ENCODE peak calls at places on chromosomes 11 and 22, in four cellular contexts. O is foreskin keratinocyte, B is chondrocyte, N is choroid plexus epithelial cell. F is an unnamed sample.

GRCh38 chr11:2259897-2260451 is 10.4 kb downstream of the ASCL2 start:
- DNase-seq in O (no peak), B (no peak), N (no peak), F (no peak)

GRCh38 chr11:97269527-97269926 is 879.7 kb downstream of the JRKL start:
- DNase-seq in O (peak), B (no peak), N (peak), F (no peak)

GRCh38 chr22:37213941-37214340 is 1.7 kb upstream of the SSTR3 start:
- DNase-seq in O (no peak), B (no peak), N (no peak), F (peak)

GRCh38 chr11:105937331-105937730 is 84.7 kb downstream of the MSANTD4 start:
- DNase-seq in O (peak), B (no peak), N (peak), F (no peak)

GRCh38 chr11:27938011-27938410 is 169.9 kb downstream of the KIF18A start:
- DNase-seq in O (no peak), B (no peak), N (peak), F (no peak)

GRCh38 chr11:87392665-87393064 is 354.9 kb downstream of the TMEM135 start:
- DNase-seq in O (no peak), B (no peak), N (no peak), F (no peak)

GRCh38 chr11:85170184-85170583 is 457.0 kb downstream of the DLG2 start:
- DNase-seq in O (peak), B (no peak), N (peak), F (no peak)

GRCh38 chr11:39817248-39817647 is 1642.2 kb downstream of the LRRC4C start:
- DNase-seq in O (no peak), B (no peak), N (no peak), F (no peak)

GRCh38 chr11:19650929-19651487 is 61.6 kb upstream of the NAV2 start:
- DNase-seq in O (no peak), B (no peak), N (no peak), F (no peak)

GRCh38 chr11:119999220-119999619 is 138.7 kb downstream of the TRIM29 start:
- DNase-seq in O (peak), B (no peak), N (no peak), F (no peak)

GRCh38 chr11:128424271-128424709 is 163.1 kb downstream of the ETS1 start:
- DNase-seq in O (no peak), B (no peak), N (peak), F (no peak)

GRCh38 chr11:29025001-29025400 is 916.8 kb downstream of the METTL15 start:
- DNase-seq in O (peak), B (no peak), N (peak), F (no peak)

GRCh38 chr11:49995559-49995958 is 13.2 kb upstream of the OR4C12 start:
- DNase-seq in O (peak), B (no peak), N (peak), F (no peak)

GRCh38 chr11:94749367-94749766 is 18.8 kb upstream of the AMOTL1 start:
- DNase-seq in O (peak), B (no peak), N (no peak), F (no peak)

GRCh38 chr11:73334244-73335203 is 26.4 kb downstream of the ARHGEF17 start:
- DNase-seq in O (no peak), B (no peak), N (peak), F (no peak)

GRCh38 chr11:107397357-107397756 is 60.3 kb downstream of the CWF19L2 start:
- DNase-seq in O (peak), B (no peak), N (no peak), F (no peak)

GRCh38 chr11:42552786-42553185 is 759.0 kb upstream of the API5 start:
- DNase-seq in O (peak), B (no peak), N (no peak), F (no peak)

GRCh38 chr22:26086359-26086758 is 82.9 kb upstream of the SEZ6L start:
- DNase-seq in O (no peak), B (no peak), N (no peak), F (no peak)

GRCh38 chr11:57249384-57250319 is 12.6 kb upstream of the APLNR start:
- DNase-seq in O (peak), B (no peak), N (peak), F (no peak)

GRCh38 chr11:19800714-19801519 is 88.3 kb downstream of the NAV2 start:
- DNase-seq in O (no peak), B (no peak), N (peak), F (no peak)

GRCh38 chr22:43159484-43160178 is 8.3 kb downstream of the TSPO start:
- DNase-seq in O (no peak), B (no peak), N (peak), F (no peak)

GRCh38 chr22:39173787-39174497 is 21.5 kb upstream of the CBX7 start:
- DNase-seq in O (no peak), B (peak), N (peak), F (no peak)

GRCh38 chr11:131278472-131278871 is 91.9 kb upstream of the NTM start:
- DNase-seq in O (no peak), B (no peak), N (no peak), F (no peak)

GRCh38 chr11:118621071-118621815 is 13.8 kb downstream of the PHLDB1 start:
- DNase-seq in O (peak), B (peak), N (peak), F (no peak)

GRCh38 chr11:65086809-65087208 is 2.8 kb downstream of the ZFPL1 start:
- DNase-seq in O (no peak), B (no peak), N (no peak), F (no peak)

GRCh38 chr11:34028407-34028804 is 23.1 kb upstream of the CAPRIN1 start:
- DNase-seq in O (peak), B (no peak), N (no peak), F (no peak)

GRCh38 chr11:43583548-43583947 is 97.0 kb upstream of the HSD17B12 start:
- DNase-seq in O (no peak), B (no peak), N (no peak), F (no peak)

GRCh38 chr22:38718414-38718813 is 12.7 kb downstream of the GTPBP1 start:
- DNase-seq in O (peak), B (no peak), N (peak), F (no peak)

GRCh38 chr11:35216962-35217667 is 78.1 kb downstream of the CD44 start:
- DNase-seq in O (peak), B (no peak), N (peak), F (no peak)

GRCh38 chr11:66992041-66992440 is 16.9 kb downstream of the C11orf86 start:
- DNase-seq in O (no peak), B (no peak), N (no peak), F (no peak)

GRCh38 chr11:124970925-124971324 is 16.9 kb downstream of the CCDC15 start:
- DNase-seq in O (peak), B (no peak), N (peak), F (no peak)

GRCh38 chr11:113675565-113675964 is 30.5 kb downstream of the TMPRSS5 start:
- DNase-seq in O (no peak), B (no peak), N (no peak), F (no peak)

GRCh38 chr11:13966486-13966885 is 4.0 kb downstream of the SPON1 start:
- DNase-seq in O (no peak), B (no peak), N (no peak), F (no peak)

GRCh38 chr11:13972033-13972910 is 9.7 kb downstream of the SPON1 start:
- DNase-seq in O (no peak), B (no peak), N (peak), F (no peak)

GRCh38 chr11:13965337-13965736 is 2.8 kb downstream of the SPON1 start:
- DNase-seq in O (no peak), B (no peak), N (no peak), F (no peak)

GRCh38 chr11:13972958-13973357 is 10.4 kb downstream of the SPON1 start:
- DNase-seq in O (no peak), B (no peak), N (no peak), F (no peak)

DNA sequence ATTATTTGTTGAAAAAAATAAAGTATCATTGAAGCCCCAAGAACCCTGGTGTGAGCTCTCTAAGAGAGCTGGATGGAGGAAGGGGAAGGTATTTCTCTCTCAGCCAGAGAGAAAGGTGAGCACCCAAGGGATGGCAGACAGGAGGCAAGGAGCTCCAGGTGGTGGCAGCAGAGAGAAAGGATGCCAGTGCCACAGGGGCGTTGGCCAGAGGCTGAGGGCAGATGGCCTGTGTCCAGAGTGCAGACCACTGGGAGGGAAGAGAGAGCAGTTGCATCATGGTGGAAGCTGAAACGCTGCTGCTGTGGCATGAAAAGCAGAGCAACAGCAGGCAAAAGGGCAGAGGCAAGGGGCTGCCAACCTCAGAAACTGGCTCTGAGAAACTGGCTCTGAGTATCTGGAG is 8.5 kb downstream of the SPON1 start:
- DNase-seq in O (no peak), B (no peak), N (no peak), F (no peak)
- TF ChIP-seq CTCF in O (peak), B (peak), N (no peak), F (no peak)

DNA sequence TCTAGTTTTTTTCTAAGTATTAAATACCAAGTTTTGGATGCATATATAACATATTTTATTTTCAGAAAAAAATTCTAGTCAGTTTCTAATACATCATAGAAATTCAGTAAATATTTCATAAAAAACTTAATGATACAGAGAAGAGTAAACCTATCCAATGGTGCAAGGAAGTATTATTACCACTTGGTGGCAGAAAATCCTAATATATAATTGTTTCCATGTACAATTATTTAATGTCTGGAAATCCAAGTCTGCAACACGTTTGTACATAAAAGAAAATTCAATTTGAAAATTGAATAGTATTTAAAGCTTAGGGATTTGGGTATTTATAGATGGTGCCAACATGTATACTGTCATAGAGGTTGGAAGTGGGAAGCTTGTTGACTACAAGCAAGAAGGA is 127.0 kb downstream of the TRPC6 start:
- DNase-seq in O (no peak), B (no peak), N (peak), F (no peak)
- TF ChIP-seq CTCF in O (peak), B (peak), N (no peak), F (no peak)

GRCh38 chr22:44680058-44680457 is 21.9 kb upstream of the PRR5 start:
- DNase-seq in O (no peak), B (no peak), N (no peak), F (no peak)
- TF ChIP-seq CTCF in O (no peak), B (no peak), N (no peak), F (no peak)

GRCh38 chr11:79427126-79427525 is 13.7 kb downstream of the TENM4 start:
- DNase-seq in O (no peak), B (no peak), N (no peak), F (no peak)
- TF ChIP-seq CTCF in O (no peak), B (no peak), N (no peak), F (no peak)

GRCh38 chr11:126355324-126355925 is at the start of gene ST3GAL4:
- DNase-seq in O (peak), B (peak), N (peak), F (peak)
- TF ChIP-seq CTCF in O (no peak), B (no peak), N (no peak), F (no peak)

GRCh38 chr22:21866821-21867527 is 471 bp downstream of the MAPK1 start:
- DNase-seq in O (no peak), B (no peak), N (peak), F (no peak)

GRCh38 chr22:21865041-21865440 is 2.4 kb downstream of the MAPK1 start:
- DNase-seq in O (peak), B (no peak), N (peak), F (no peak)

GRCh38 chr22:21862386-21863242 is 4.8 kb downstream of the MAPK1 start:
- DNase-seq in O (no peak), B (no peak), N (no peak), F (no peak)

GRCh38 chr22:21868651-21869050 is 1.2 kb upstream of the MAPK1 start:
- DNase-seq in O (no peak), B (no peak), N (no peak), F (no peak)

GRCh38 chr22:21867528-21868266 is at the start of gene MAPK1:
- DNase-seq in O (peak), B (peak), N (peak), F (peak)
- TF ChIP-seq CTCF in O (peak), B (peak), N (peak), F (no peak)

GRCh38 chr11:132312616-132313210 is 942.3 kb downstream of the NTM start:
- DNase-seq in O (no peak), B (no peak), N (peak), F (no peak)
- TF ChIP-seq CTCF in O (peak), B (peak), N (peak), F (no peak)

DNA sequence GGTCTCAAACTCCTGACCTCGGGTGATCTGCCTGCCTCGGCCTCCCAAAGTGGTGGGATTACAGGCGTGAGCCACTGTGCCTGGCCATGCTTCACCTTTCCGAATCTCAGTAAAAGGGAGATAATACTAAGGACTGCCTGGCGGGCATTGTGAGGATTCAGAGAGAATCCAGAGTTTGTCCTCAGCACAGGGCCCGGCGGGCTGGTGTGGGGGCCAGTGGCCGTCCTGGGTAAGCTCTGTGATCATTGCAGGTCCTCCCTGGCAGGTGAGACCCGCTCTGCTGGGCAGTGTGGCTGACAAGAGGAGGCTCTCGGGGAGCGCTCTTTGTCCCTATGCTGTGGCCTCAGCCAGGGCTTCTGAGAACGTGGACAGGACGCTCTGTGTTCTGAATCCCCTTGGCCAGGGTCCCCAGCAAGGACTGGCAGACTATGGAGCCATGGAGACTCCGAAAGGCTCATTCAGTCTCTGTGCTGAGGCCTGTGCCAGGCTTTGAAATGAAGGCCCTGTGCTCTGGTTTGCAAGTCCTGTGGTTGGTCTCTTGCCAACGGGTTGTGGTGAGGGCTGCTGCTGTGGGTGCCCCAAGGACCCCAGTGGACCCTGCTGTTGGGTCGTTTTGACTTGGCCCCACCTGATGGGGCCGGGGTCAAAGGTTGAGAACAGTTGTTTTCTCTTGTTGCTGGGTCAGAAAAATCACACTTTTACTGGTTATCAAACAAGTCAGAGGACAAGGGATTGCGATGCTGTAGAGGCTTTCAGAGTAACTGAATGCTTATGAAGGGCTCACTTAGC is 2.1 kb downstream of the TPCN2 start:
- DNase-seq in O (no peak), B (no peak), N (no peak), F (no peak)
- TF ChIP-seq CTCF in O (no peak), B (no peak), N (no peak), F (no peak)

DNA sequence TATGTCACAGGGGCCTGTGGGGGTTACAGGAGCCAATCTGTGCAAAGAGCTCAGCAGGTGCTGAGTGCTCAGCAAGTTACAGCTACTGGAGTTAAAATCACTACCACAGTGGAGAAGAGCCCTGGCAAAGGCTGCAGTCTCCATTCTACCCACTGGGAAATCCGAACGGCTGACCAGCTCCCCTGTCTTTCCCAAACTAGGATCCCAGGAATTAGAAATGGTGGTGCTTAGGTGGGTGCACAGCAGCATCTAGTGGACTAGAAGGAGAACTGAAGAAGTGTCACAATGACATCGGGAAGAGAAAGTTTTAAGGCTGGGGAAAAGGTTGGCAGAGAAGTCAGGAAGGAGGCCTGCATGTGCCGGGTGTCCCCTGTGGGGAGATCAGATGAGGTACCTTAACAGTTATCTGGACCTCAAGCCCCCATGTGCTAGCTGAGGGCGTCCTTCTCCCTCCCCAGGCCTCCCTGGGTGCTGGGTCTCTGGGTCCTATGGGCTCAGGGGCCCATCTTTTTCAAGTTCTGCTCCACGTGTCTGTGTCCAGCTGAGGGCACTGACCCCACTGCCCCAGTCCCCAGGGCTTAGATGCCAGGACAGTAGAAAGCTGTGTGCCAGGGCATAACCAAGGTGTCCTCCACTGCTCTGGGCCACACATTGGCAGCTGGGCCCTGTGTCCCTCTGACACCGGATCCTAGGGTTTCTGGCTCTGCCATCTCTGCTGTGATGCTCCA is 1.9 kb downstream of the PIWIL3 start:
- DNase-seq in O (peak), B (no peak), N (peak), F (no peak)
- TF ChIP-seq CTCF in O (peak), B (peak), N (peak), F (no peak)

DNA sequence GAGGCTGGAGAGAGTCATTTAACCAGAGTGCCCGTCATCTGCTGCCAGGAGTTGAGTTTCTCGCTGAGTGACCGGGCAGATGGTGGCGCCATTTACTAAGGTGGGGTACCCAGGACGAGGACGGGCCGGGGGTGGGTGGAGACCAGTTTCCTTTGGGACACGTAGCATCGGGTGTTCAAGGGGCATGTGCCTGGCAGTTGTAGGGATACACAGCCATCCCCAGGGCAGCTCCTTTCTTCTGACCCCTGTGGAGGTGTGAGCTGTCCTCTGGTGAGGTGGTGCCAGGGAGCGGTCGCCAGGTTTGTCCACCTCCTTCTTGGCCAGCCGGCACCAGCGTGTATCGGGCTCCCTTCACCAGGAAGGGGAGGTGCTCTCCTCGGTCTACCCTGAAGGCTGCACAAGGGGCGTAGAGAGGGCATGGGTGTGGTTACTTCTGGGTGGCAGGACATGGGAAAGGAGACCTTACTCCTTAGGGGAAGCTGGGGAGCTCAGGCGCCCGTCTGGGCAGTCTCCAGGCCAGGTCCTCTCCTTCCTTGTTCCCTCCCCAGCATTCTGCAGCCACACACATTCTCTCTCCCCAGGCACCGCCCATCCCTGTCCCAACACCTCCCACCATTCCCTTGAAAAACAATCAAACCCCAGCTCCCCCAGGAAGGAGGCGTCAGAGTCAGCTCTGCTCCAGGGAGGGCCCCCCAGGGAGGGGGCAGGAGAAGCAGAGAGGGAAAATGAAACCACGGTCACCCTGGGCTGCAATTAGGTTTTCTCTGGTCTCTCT is 10.3 kb upstream of the MB start:
- DNase-seq in O (peak), B (peak), N (peak), F (no peak)
- TF ChIP-seq CTCF in O (peak), B (peak), N (peak), F (no peak)